ENCODE peak calls at places on chromosomes 5 and 9, in seven cellular contexts. O is HepG2, Z is A549, N is heart left ventricle, V is IMR-90, X is GM12878, J is body of pancreas. C is an unnamed sample.

GRCh38 chr5:126122942-126123341 is 300.3 kb upstream of the GRAMD2B start:
- ATAC-seq in O (no peak), Z (no peak), N (no peak), V (no peak), X (no peak), J (no peak), C (no peak)

GRCh38 chr5:160466889-160467554 is 45.4 kb downstream of the PTTG1 start:
- ATAC-seq in O (peak), Z (no peak), N (no peak), V (no peak), X (peak), J (peak), C (no peak)

GRCh38 chr9:128684065-128684324 is 5.0 kb upstream of the SET start:
- ATAC-seq in O (no peak), Z (peak), N (no peak), V (peak), X (peak), J (peak), C (no peak)

GRCh38 chr9:94042516-94042915 is 41.7 kb upstream of the PTPDC1 start:
- ATAC-seq in O (no peak), Z (no peak), N (peak), V (no peak), X (no peak), J (no peak), C (no peak)

GRCh38 chr5:170397059-170397458 is 7.9 kb upstream of the KCNMB1 start:
- ATAC-seq in O (no peak), Z (no peak), N (no peak), V (no peak), X (no peak), J (no peak), C (no peak)

GRCh38 chr9:115213777-115214428 is 95.9 kb upstream of the TNC start:
- ATAC-seq in O (no peak), Z (peak), N (peak), V (peak), X (no peak), J (peak), C (peak)

GRCh38 chr9:13149454-13149853 is 130.0 kb downstream of the MPDZ start:
- ATAC-seq in O (no peak), Z (no peak), N (peak), V (no peak), X (no peak), J (no peak), C (no peak)

GRCh38 chr9:36922548-36922947 is 111.5 kb downstream of the PAX5 start:
- ATAC-seq in O (no peak), Z (peak), N (no peak), V (no peak), X (no peak), J (no peak), C (no peak)

GRCh38 chr5:67035098-67035740 is 161.4 kb downstream of the CD180 start:
- ATAC-seq in O (no peak), Z (no peak), N (no peak), V (no peak), X (no peak), J (no peak), C (no peak)
- TF ChIP-seq POLR2A in O (no peak), Z (no peak), N (no peak), V (no peak), X (no peak), J (no peak), C (no peak)

DNA sequence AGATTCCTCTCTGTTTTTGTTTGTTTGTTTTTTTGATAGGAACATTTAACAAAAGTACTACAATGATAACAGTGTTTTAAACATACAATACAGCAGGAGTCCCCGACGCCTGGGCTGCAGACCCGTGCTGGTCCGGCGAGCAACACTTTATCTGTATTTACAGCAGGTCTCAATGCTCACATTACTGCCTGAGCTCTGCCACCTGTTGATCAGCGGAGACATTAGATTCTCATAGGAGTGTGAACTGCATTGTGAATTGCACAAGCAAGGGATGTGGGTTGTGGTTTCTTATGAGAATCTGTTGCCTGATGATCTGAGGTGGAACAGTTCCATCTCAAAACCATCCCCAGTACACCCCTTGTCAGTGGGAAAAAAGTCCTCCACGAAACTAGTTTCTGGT is 1068.5 kb upstream of the CDH10 start:
- ATAC-seq in O (no peak), Z (peak), N (no peak), V (no peak), X (peak), J (no peak), C (no peak)
- TF ChIP-seq POLR2A in O (no peak), Z (no peak), N (no peak), V (no peak), X (no peak), J (no peak), C (no peak)

GRCh38 chr9:35690447-35691324 is 961 bp upstream of the TPM2 start:
- ATAC-seq in O (peak), Z (peak), N (peak), V (peak), X (peak), J (peak), C (peak)
- TF ChIP-seq POLR2A in O (no peak), Z (peak), N (peak), V (peak), X (no peak), J (peak), C (peak)

GRCh38 chr5:17992296-17992695 is 358.0 kb downstream of the TAF11L14 start:
- ATAC-seq in O (no peak), Z (no peak), N (no peak), V (no peak), X (no peak), J (no peak), C (no peak)
- TF ChIP-seq POLR2A in O (no peak), Z (no peak), N (no peak), V (no peak), X (no peak), J (no peak), C (no peak)

GRCh38 chr5:132500931-132501628 is 10.5 kb upstream of the IRF1 start:
- ATAC-seq in O (peak), Z (no peak), N (peak), V (no peak), X (peak), J (no peak), C (no peak)
- TF ChIP-seq POLR2A in O (no peak), Z (no peak), N (no peak), V (peak), X (no peak), J (no peak), C (no peak)

GRCh38 chr9:69867081-69867814 is 46.6 kb downstream of the CFAP95 start:
- ATAC-seq in O (no peak), Z (no peak), N (no peak), V (no peak), X (no peak), J (no peak), C (no peak)
- TF ChIP-seq POLR2A in O (no peak), Z (no peak), N (no peak), V (no peak), X (no peak), J (no peak), C (no peak)

GRCh38 chr5:179795863-179796833 is 2.4 kb downstream of the LTC4S start:
- ATAC-seq in O (peak), Z (peak), N (peak), V (peak), X (peak), J (peak), C (peak)
- TF ChIP-seq POLR2A in O (peak), Z (peak), N (peak), V (peak), X (peak), J (peak), C (peak)

C was measured in gastroesophageal sphincter.